ENCODE peak calls at places on chromosomes 6 and 20, in four cellular contexts. N is GM12878, D is body of pancreas, M is WTC11. I is an unnamed sample.
A peak's percentile ranks its signal among the peaks of the same experiment; 100 is the strongest.

GRCh38 chr6:131054392-131055250 is 8.4 kb downstream of the EPB41L2 start:
- DNase-seq in M (no peak), N (no peak), D (no peak), I (no peak)

GRCh38 chr6:33733294-33734007 is 13.3 kb downstream of the IP6K3 start:
- DNase-seq in N (no peak), D (no peak), M (no peak), I (no peak)

GRCh38 chr6:10300071-10300470 is 114.8 kb downstream of the TFAP2A start:
- DNase-seq in D (no peak), M (no peak), N (no peak), I (no peak)

GRCh38 chr6:165880721-165881120 is 217.7 kb upstream of the PDE10A start:
- DNase-seq in D (no peak), M (no peak), N (no peak), I (no peak)

GRCh38 chr6:127475135-127475822 is 16.1 kb upstream of the KIAA0408 start:
- DNase-seq in D (no peak), N (no peak), M (no peak), I (no peak)

GRCh38 chr6:17233531-17233930 is 47.6 kb upstream of the RBM24 start:
- DNase-seq in M (no peak), D (no peak), N (no peak), I (no peak)

GRCh38 chr6:72580281-72580940 is 41.5 kb upstream of the KCNQ5 start:
- DNase-seq in M (peak; percentile 23), D (peak; percentile 68), N (no peak), I (no peak)

GRCh38 chr6:168361766-168362165 is 42.2 kb upstream of the DACT2 start:
- DNase-seq in M (no peak), D (no peak), N (no peak), I (no peak)

GRCh38 chr6:20866940-20867630 is 332.8 kb downstream of the CDKAL1 start:
- DNase-seq in M (no peak), D (no peak), N (no peak), I (no peak)

GRCh38 chr6:37083243-37084138 is 78.0 kb downstream of the FGD2 start:
- DNase-seq in D (peak; percentile 70), N (no peak), M (no peak), I (no peak)

GRCh38 chr6:20707166-20707485 is 172.9 kb downstream of the CDKAL1 start:
- DNase-seq in N (no peak), M (no peak), D (no peak), I (no peak)

GRCh38 chr20:37360515-37361115 is 14.7 kb downstream of the SRC start:
- DNase-seq in N (no peak), D (no peak), M (no peak), I (no peak)

GRCh38 chr6:158938220-158938619 is 61.8 kb downstream of the RSPH3 start:
- DNase-seq in M (no peak), D (no peak), N (no peak), I (no peak)

GRCh38 chr20:8194721-8195120 is 62.7 kb downstream of the PLCB1 start:
- DNase-seq in N (no peak), M (no peak), D (no peak), I (no peak)

GRCh38 chr20:50460608-50461268 is 49.4 kb upstream of the PTPN1 start:
- DNase-seq in N (no peak), D (peak; percentile 93), M (peak; percentile 96), I (peak; percentile 85)

GRCh38 chr20:43456809-43457639 is 672 bp upstream of the SRSF6 start:
- DNase-seq in N (peak; percentile 74), M (peak; percentile 87), D (peak; percentile 93), I (peak; percentile 79)

DNA sequence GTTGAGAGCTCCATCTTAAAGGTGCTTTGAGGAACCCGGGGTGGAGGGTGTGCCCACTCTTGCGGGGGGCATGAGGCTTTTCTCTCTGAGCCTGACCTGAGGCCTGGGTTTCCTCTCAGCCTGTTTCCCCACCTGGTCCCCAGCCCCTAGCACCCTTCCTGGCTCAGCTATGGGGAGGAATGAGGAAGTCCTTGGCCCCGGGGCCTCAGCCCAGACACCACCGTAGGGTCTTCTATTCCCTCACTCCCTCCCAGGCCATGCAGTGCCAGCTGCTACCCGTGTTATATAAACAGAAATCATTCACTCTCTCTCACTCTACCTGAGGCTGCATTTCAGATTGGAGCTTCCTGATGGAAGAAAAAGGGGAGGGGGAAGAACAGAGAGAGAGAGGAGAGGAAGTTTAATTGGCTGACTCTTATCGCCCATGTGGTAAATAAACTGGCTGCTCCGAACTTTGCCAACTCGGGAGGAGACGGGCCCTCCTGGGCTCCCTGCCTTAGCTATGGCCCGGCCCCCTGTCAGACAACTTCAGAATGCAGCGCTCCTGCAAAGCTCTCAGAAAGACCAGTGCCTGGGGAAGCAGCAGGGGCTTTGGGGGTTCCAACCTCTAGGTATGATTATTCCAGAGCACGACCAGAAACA is 2.8 kb downstream of the CDH22 start:
- DNase-seq in N (no peak), D (peak; percentile 86), M (no peak), I (no peak)
- TF ChIP-seq CTCF in N (no peak), D (no peak), M (no peak), I (no peak)

GRCh38 chr6:89492025-89492640 is 59.2 kb downstream of the ANKRD6 start:
- DNase-seq in M (no peak), N (no peak), D (no peak), I (no peak)

GRCh38 chr6:89495961-89496535 is 63.1 kb downstream of the ANKRD6 start:
- DNase-seq in N (no peak), D (no peak), M (no peak), I (no peak)

GRCh38 chr6:89489078-89489477 is 56.1 kb downstream of the ANKRD6 start:
- DNase-seq in M (no peak), D (no peak), N (no peak), I (no peak)

GRCh38 chr6:89488438-89488837 is 55.5 kb downstream of the ANKRD6 start:
- DNase-seq in N (no peak), M (no peak), D (no peak), I (no peak)

DNA sequence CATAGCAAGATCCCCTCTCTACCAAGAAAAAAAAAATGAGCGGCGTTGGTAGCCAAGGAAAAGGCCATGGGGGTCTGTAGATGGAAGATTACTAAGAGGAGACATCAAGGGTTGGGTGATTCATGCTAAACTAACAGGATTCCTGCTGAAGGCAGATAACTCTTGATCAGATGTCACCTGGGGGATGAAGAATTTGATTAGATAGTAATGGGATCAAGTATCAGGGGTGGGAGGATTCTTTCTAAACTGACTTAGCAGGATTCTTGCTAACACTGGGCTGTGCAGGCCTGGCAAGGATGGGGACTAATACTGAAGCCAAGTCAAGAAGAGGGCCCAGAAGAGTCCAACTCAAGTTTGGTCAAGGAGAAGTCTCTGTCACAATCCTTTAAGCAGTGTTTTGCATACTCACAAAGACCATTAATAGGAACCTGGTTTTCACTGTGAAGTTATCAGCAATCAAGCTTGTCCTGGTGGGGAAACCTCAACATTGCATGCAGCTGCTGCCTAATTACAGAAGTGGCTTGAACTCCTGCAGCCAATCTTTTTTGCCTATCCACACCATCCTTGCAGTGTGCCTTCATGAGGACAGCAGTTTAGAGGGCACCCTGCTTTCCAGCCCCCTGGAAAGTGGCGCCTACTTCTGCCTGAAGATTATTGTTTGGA is 61.3 kb downstream of the ANKRD6 start:
- DNase-seq in M (no peak), D (no peak), N (no peak), I (no peak)
- TF ChIP-seq CTCF in M (no peak), D (no peak), N (no peak), I (no peak)

GRCh38 chr6:32240686-32241085 is 16.8 kb upstream of the NOTCH4 start:
- DNase-seq in D (no peak), M (no peak), N (no peak), I (no peak)
- TF ChIP-seq CTCF in D (no peak), M (no peak), N (no peak), I (no peak)

GRCh38 chr6:99819853-99820252 is 174.2 kb downstream of the MCHR2 start:
- DNase-seq in D (no peak), M (no peak), N (no peak), I (no peak)

GRCh38 chr6:99821164-99821563 is 172.9 kb downstream of the MCHR2 start:
- DNase-seq in N (no peak), M (no peak), D (no peak), I (no peak)

GRCh38 chr6:99818161-99818560 is 175.9 kb downstream of the MCHR2 start:
- DNase-seq in N (no peak), D (no peak), M (no peak), I (no peak)

DNA sequence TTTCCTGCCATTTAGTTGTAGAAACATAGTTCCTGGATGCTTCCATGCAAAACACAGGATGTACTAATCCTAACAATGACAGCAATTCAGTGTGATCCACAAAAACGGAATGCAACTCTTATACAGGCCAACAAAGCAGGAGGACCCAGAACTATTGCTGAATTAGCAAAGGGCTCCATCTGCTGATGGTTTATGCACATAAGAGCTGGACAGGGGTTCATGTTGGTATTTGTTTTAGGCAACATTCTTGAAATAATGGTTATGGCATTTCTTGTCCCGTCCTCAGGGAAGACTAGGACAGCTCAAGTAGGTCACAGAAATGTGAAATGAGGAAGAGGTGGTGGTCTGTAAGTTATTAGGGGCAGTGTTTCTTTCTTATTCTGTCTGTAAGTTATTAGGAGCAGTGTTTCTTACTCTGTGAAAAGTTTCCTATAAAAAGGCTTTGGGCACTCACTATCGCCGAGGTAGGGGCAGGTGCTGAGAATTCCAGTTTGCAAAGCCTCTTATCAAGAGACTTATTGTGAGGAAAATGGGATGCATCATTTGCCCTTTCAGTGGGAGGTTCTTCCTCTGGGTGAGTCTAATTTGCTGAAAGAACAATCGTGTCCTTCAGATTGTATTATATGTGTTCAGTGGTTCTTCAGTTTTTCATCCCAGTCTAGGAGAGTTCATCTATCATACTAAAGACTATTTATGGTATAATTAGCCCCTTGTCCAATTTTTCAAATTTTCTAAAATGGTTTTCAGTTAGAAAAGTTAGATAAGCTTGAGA is 171.1 kb downstream of the MCHR2 start:
- DNase-seq in N (no peak), D (peak; percentile 10), M (no peak), I (no peak)
- TF ChIP-seq CTCF in N (peak; percentile 40), D (peak; percentile 26), M (no peak), I (no peak)

DNA sequence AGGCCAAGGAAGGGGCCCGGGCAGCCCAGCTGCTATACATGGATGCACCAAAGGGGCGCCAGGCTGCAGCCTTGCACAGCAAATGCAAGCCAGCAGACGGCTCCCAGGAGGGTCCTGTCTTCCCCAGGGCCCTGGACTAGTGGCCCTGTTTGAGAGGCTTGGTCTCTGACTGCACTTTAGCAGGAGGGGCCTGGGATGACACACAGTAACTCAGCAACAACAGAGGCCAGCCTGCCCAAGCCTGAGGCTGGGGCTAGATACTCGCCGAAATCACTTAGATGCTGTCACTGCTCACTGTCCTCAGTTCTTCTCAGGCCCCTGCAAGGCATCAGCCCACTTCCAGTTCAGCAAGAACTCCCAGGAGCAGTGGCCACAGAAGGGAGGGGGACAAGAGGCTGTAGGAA is 73.5 kb downstream of the TRAM2 start:
- DNase-seq in N (no peak), D (no peak), M (peak; percentile 68), I (no peak)
- TF ChIP-seq CTCF in N (no peak), D (no peak), M (no peak), I (no peak)

GRCh38 chr6:28211840-28212509 is 13.1 kb upstream of the ZSCAN9 start:
- DNase-seq in D (no peak), N (no peak), M (no peak), I (no peak)

GRCh38 chr6:28215425-28215824 is 9.7 kb upstream of the ZSCAN9 start:
- DNase-seq in N (no peak), M (no peak), D (no peak), I (no peak)

GRCh38 chr6:28209753-28210535 is 15.1 kb upstream of the ZSCAN9 start:
- DNase-seq in M (no peak), D (no peak), N (no peak), I (no peak)

GRCh38 chr6:28213213-28213523 is 11.9 kb upstream of the ZSCAN9 start:
- DNase-seq in M (no peak), N (no peak), D (no peak), I (no peak)

GRCh38 chr6:28212510-28213212 is 12.4 kb upstream of the ZSCAN9 start:
- DNase-seq in D (peak; percentile 63), N (peak; percentile 77), M (peak; percentile 89), I (no peak)
- TF ChIP-seq CTCF in D (no peak), N (peak; percentile 41), M (no peak), I (no peak)